ENCODE peak calls at places on chromosomes 4 and X, in five cellular contexts. G, H, T, V and S are unnamed samples.

GRCh38 chrX:130173190-130173895 is 1.6 kb downstream of the RAB33A start:
- DNase-seq in G (no peak), H (peak; percentile 56), T (no peak), V (peak; percentile 77), S (no peak)

GRCh38 chrX:56029188-56029587 is 203.0 kb upstream of the KLF8 start:
- DNase-seq in G (no peak), H (no peak), T (no peak), V (no peak), S (no peak)

GRCh38 chr4:16692493-16692892 is 206.0 kb downstream of the LDB2 start:
- DNase-seq in G (no peak), H (no peak), T (no peak), V (no peak), S (no peak)

GRCh38 chr4:151600432-151600831 is 160.4 kb downstream of the GATB start:
- DNase-seq in G (no peak), H (no peak), T (no peak), V (no peak), S (no peak)

GRCh38 chr4:27087306-27088045 is 226.8 kb downstream of the STIM2 start:
- DNase-seq in G (no peak), H (no peak), T (no peak), V (no peak), S (no peak)

GRCh38 chrX:65596270-65596669 is 61.7 kb upstream of the LAS1L start:
- DNase-seq in G (no peak), H (peak; percentile 40), T (no peak), V (peak; percentile 65), S (no peak)

GRCh38 chr4:154559141-154559841 is 3.5 kb upstream of the FGB start:
- DNase-seq in G (peak; percentile 7), H (no peak), T (no peak), V (peak; percentile 63), S (peak; percentile 43)

GRCh38 chr4:174865418-174865985 is 36.5 kb upstream of the GLRA3 start:
- DNase-seq in G (no peak), H (no peak), T (no peak), V (no peak), S (no peak)

GRCh38 chrX:45240334-45240733 is 39.7 kb upstream of the DIPK2B start:
- DNase-seq in G (no peak), H (no peak), T (no peak), V (no peak), S (no peak)

GRCh38 chrX:20729421-20729820 is 462.7 kb upstream of the RPS6KA3 start:
- DNase-seq in G (no peak), H (no peak), T (no peak), V (no peak), S (no peak)

GRCh38 chr4:183099537-183100297 is 660 bp downstream of the WWC2 start:
- DNase-seq in G (peak; percentile 65), H (peak; percentile 28), T (peak; percentile 52), V (no peak), S (peak; percentile 69)

GRCh38 chr4:164949448-164950118 is 27.9 kb downstream of the TRIM61 start:
- DNase-seq in G (no peak), H (no peak), T (no peak), V (no peak), S (peak; percentile 28)
- TF ChIP-seq CTCF in G (no peak), H (no peak), T (no peak), V (no peak), S (peak; percentile 30)

DNA sequence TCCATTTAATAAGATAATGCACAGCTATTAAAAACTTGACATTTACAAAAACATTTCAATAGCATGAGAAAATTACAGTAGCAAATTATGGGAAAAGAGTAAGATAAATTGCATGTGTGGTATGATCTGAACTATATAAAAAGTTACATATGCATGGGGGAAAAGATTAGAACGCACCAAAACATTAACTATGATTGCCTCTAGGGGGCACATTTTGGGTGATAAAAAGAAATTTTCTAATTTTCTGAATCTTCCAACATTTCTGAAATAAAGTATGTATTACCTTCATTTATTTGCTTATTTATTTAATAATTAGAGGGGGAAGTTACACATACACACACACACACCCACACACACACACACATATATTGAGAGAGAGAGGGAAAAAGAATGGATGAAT is 19.6 kb upstream of the KDM5C start:
- DNase-seq in G (no peak), H (no peak), T (no peak), V (no peak), S (no peak)
- TF ChIP-seq CTCF in G (no peak), H (no peak), T (peak; percentile 35), V (peak; percentile 49), S (peak; percentile 43)

GRCh38 chrX:108299704-108300103 is 138.5 kb downstream of the COL4A6 start:
- DNase-seq in G (no peak), H (no peak), T (no peak), V (no peak), S (no peak)

GRCh38 chrX:108306086-108306485 is 132.1 kb downstream of the COL4A6 start:
- DNase-seq in G (no peak), H (no peak), T (no peak), V (no peak), S (no peak)

GRCh38 chrX:108307408-108308085 is 130.7 kb downstream of the COL4A6 start:
- DNase-seq in G (no peak), H (no peak), T (no peak), V (no peak), S (no peak)

GRCh38 chrX:108303682-108304081 is 134.5 kb downstream of the COL4A6 start:
- DNase-seq in G (no peak), H (no peak), T (no peak), V (no peak), S (no peak)

GRCh38 chrX:108304210-108304609 is 134.0 kb downstream of the COL4A6 start:
- DNase-seq in G (no peak), H (no peak), T (no peak), V (no peak), S (no peak)
- TF ChIP-seq CTCF in G (peak; percentile 41), H (peak; percentile 33), T (peak; percentile 44), V (peak; percentile 50), S (no peak)

GRCh38 chr4:185730849-185731608 is 81.0 kb downstream of the SORBS2 start:
- DNase-seq in G (no peak), H (no peak), T (no peak), V (peak; percentile 61), S (no peak)
- TF ChIP-seq CTCF in G (no peak), H (no peak), T (no peak), V (no peak), S (no peak)

DNA sequence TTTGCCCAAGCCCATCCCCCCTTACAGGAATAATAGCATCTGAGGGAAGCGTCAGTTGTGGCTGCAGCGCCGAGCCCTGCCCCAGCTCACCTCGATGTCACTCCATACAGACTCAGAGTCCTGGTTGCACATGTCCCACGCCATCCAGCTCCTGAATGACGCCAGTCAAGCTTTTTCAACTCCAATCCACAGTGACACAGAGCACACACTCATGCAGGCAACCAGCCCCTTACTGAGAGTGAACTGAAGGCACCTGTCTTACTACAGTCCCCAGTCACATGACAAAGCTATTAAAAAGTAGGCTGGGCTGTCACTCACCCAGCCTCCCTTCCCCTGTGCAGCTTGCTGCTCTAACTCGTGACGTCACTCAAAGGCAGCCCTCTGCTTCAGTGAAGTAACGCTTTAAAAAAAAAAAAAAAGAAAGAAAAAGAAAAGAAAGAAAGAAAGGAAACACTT is at the start of gene PPARGC1A:
- DNase-seq in G (peak; percentile 67), H (peak; percentile 51), T (no peak), V (peak; percentile 17), S (no peak)
- TF ChIP-seq CTCF in G (no peak), H (no peak), T (no peak), V (no peak), S (no peak)

GRCh38 chr4:138090918-138091659 is 151.1 kb downstream of the SLC7A11 start:
- DNase-seq in G (peak; percentile 14), H (no peak), T (no peak), V (no peak), S (no peak)

GRCh38 chr4:138092060-138092459 is 150.1 kb downstream of the SLC7A11 start:
- DNase-seq in G (no peak), H (no peak), T (no peak), V (no peak), S (no peak)

GRCh38 chr4:138087181-138087714 is 154.9 kb downstream of the SLC7A11 start:
- DNase-seq in G (no peak), H (no peak), T (no peak), V (no peak), S (no peak)

GRCh38 chr4:138088449-138089208 is 153.5 kb downstream of the SLC7A11 start:
- DNase-seq in G (no peak), H (no peak), T (no peak), V (no peak), S (no peak)

DNA sequence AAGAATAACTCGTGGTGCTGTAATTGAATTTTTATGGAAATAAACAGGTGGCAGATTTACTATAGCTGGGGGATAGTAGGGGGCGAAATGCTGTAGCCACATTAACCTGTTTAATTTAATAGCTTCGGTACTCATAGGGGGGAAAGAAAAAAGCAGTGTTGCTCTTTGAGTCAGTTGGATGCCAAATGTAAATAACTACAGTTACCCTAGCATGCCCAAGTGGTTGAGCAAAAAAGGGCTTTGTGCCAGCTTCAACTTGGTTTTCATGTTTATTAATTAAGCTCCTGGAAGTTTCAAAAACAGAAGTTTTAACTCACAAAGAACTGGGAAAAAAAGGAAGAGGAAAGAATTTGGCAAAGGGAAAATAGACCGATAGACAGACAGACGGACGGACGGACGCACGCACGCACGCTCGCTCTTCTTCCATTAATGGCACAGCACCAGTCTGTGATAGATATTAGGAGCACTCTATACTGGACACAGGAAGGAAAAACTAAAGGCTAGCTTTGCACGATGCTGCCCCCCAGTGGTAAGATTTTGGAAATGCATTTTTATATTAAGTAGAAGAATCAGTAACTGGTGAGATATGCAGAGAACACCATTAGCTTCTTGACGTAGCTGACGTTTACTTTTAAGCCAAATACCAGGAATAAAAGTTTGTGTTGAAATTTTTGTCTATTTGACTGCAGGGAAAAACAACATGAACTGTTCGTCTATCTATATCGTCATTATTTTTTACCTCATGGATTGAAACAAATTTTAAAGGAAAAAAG is 151.8 kb downstream of the SLC7A11 start:
- DNase-seq in G (peak; percentile 57), H (peak; percentile 59), T (peak; percentile 69), V (peak; percentile 87), S (peak; percentile 67)
- TF ChIP-seq CTCF in G (peak; percentile 82), H (peak; percentile 76), T (peak; percentile 95), V (peak; percentile 63), S (peak; percentile 96)

DNA sequence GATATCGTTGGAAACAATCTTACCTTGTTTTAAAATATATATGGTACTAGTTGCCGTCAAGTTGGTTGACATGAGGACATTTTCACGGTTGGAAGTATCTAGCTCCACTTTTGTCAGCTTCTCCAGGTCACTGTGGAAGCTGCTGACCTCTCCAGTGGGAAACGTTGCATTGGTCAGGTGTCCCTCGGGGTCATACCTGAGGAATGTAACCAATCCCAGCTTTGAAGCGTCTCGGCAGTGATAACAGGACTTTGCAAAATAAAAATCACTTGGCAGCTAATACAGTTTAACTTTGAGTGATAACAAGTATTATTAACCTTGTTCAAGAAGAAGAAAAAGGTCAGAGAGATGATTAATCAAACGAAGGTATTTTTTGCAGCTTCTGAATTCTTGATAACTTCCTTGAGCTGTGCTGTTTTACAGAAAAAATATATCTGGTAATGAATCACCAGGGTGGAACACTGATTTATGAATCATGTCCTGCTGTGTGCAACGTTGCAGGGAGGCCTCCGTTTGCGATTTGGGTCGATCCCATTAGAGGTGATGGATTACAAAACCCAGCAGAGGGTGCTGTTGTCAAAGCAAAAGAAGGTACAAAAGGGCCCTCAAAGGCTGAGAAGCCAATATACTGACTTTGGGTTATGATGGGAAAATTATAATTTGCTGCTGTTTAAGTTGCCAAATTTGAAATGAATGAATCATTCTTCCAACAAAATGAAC is 60.1 kb downstream of the SH2D1A start:
- DNase-seq in G (peak; percentile 33), H (no peak), T (peak; percentile 70), V (peak; percentile 48), S (peak; percentile 51)
- TF ChIP-seq CTCF in G (peak; percentile 53), H (peak; percentile 38), T (peak; percentile 68), V (peak; percentile 40), S (peak; percentile 53)

GRCh38 chr4:65096630-65097029 is 573.7 kb downstream of the EPHA5 start:
- DNase-seq in G (no peak), H (no peak), T (no peak), V (no peak), S (no peak)
- TF ChIP-seq CTCF in G (no peak), H (no peak), T (no peak), V (no peak), S (no peak)